ENCODE peak calls at places on chromosomes 7 and 10, in six cellular contexts. One of them, this sample, is unnamed.

GRCh38 chr10:119268871-119269506 is 61.6 kb downstream of the GRK5 start:
- DNase-seq in skeletal muscle cell: no peak
- DNase-seq in amniotic stem cell: no peak
- DNase-seq in GM20000: peak
- DNase-seq in glomerular endothelial cell: peak
- DNase-seq in astrocyte of the hippocampus: no peak
- DNase-seq in this sample: no peak

GRCh38 chr10:30820282-30820991 is 190.9 kb upstream of the LYZL2 start:
- DNase-seq in amniotic stem cell: peak
- DNase-seq in skeletal muscle cell: peak
- DNase-seq in astrocyte of the hippocampus: peak
- DNase-seq in GM20000: no peak
- DNase-seq in glomerular endothelial cell: peak
- DNase-seq in this sample: peak

GRCh38 chr7:55641273-55641691 is 69.0 kb upstream of the VOPP1 start:
- DNase-seq in glomerular endothelial cell: peak
- DNase-seq in astrocyte of the hippocampus: peak
- DNase-seq in GM20000: peak
- DNase-seq in skeletal muscle cell: peak
- DNase-seq in amniotic stem cell: peak
- DNase-seq in this sample: peak

GRCh38 chr7:16399916-16400895 is 21.1 kb downstream of the CRPPA start:
- DNase-seq in skeletal muscle cell: no peak
- DNase-seq in astrocyte of the hippocampus: no peak
- DNase-seq in glomerular endothelial cell: no peak
- DNase-seq in amniotic stem cell: no peak
- DNase-seq in GM20000: no peak
- DNase-seq in this sample: no peak

GRCh38 chr7:47546728-47547494 is 35.0 kb downstream of the TNS3 start:
- DNase-seq in GM20000: no peak
- DNase-seq in astrocyte of the hippocampus: no peak
- DNase-seq in glomerular endothelial cell: no peak
- DNase-seq in skeletal muscle cell: no peak
- DNase-seq in amniotic stem cell: no peak
- DNase-seq in this sample: no peak

GRCh38 chr10:133204226-133205015 is 25.6 kb upstream of the UTF1 start:
- DNase-seq in astrocyte of the hippocampus: no peak
- DNase-seq in glomerular endothelial cell: no peak
- DNase-seq in skeletal muscle cell: no peak
- DNase-seq in amniotic stem cell: no peak
- DNase-seq in GM20000: no peak
- DNase-seq in this sample: no peak

GRCh38 chr10:70657036-70657435 is 15.3 kb upstream of the ADAMTS14 start:
- DNase-seq in GM20000: no peak
- DNase-seq in skeletal muscle cell: no peak
- DNase-seq in astrocyte of the hippocampus: no peak
- DNase-seq in glomerular endothelial cell: no peak
- DNase-seq in amniotic stem cell: no peak
- DNase-seq in this sample: peak

GRCh38 chr7:66859794-66860645 is 61.0 kb upstream of the TMEM248 start:
- DNase-seq in amniotic stem cell: no peak
- DNase-seq in GM20000: no peak
- DNase-seq in glomerular endothelial cell: no peak
- DNase-seq in astrocyte of the hippocampus: peak
- DNase-seq in skeletal muscle cell: no peak
- DNase-seq in this sample: peak

GRCh38 chr10:11355625-11356024 is 255.8 kb downstream of the USP6NL start:
- DNase-seq in amniotic stem cell: no peak
- DNase-seq in glomerular endothelial cell: no peak
- DNase-seq in GM20000: no peak
- DNase-seq in astrocyte of the hippocampus: no peak
- DNase-seq in skeletal muscle cell: no peak
- DNase-seq in this sample: no peak

GRCh38 chr10:80585812-80586211 is 48.1 kb downstream of the SH2D4B start:
- DNase-seq in skeletal muscle cell: no peak
- DNase-seq in amniotic stem cell: no peak
- DNase-seq in glomerular endothelial cell: no peak
- DNase-seq in astrocyte of the hippocampus: no peak
- DNase-seq in GM20000: no peak
- DNase-seq in this sample: no peak

GRCh38 chr10:98361131-98361633 is 53.8 kb downstream of the PYROXD2 start:
- DNase-seq in GM20000: no peak
- DNase-seq in astrocyte of the hippocampus: peak
- DNase-seq in amniotic stem cell: no peak
- DNase-seq in skeletal muscle cell: peak
- DNase-seq in glomerular endothelial cell: no peak
- DNase-seq in this sample: peak

GRCh38 chr7:101626069-101626671 is 2.9 kb downstream of the MYL10 start:
- DNase-seq in astrocyte of the hippocampus: no peak
- DNase-seq in glomerular endothelial cell: no peak
- DNase-seq in skeletal muscle cell: no peak
- DNase-seq in amniotic stem cell: no peak
- DNase-seq in GM20000: no peak
- DNase-seq in this sample: no peak

GRCh38 chr7:107742678-107743566 is 1.0 kb upstream of the CBLL1 start:
- DNase-seq in astrocyte of the hippocampus: no peak
- DNase-seq in GM20000: peak
- DNase-seq in glomerular endothelial cell: no peak
- DNase-seq in amniotic stem cell: no peak
- DNase-seq in skeletal muscle cell: no peak
- DNase-seq in this sample: no peak

GRCh38 chr10:34768972-34769330 is 46.1 kb downstream of the PARD3 start:
- DNase-seq in amniotic stem cell: no peak
- DNase-seq in GM20000: no peak
- DNase-seq in astrocyte of the hippocampus: no peak
- DNase-seq in skeletal muscle cell: no peak
- DNase-seq in glomerular endothelial cell: no peak
- DNase-seq in this sample: no peak

GRCh38 chr7:44307301-44307900 is 18.0 kb downstream of the CAMK2B start:
- DNase-seq in skeletal muscle cell: no peak
- DNase-seq in GM20000: peak
- DNase-seq in glomerular endothelial cell: no peak
- DNase-seq in astrocyte of the hippocampus: peak
- DNase-seq in amniotic stem cell: no peak
- DNase-seq in this sample: peak

GRCh38 chr7:51009716-51010496 is 227.2 kb upstream of the GRB10 start:
- DNase-seq in GM20000: no peak
- DNase-seq in amniotic stem cell: no peak
- DNase-seq in skeletal muscle cell: no peak
- DNase-seq in glomerular endothelial cell: no peak
- DNase-seq in astrocyte of the hippocampus: peak
- DNase-seq in this sample: peak

GRCh38 chr7:128409435-128410091 is at the start of gene IMPDH1:
- DNase-seq in GM20000: peak
- DNase-seq in amniotic stem cell: no peak
- DNase-seq in glomerular endothelial cell: no peak
- DNase-seq in skeletal muscle cell: peak
- DNase-seq in astrocyte of the hippocampus: peak
- DNase-seq in this sample: no peak

GRCh38 chr10:76911184-76911583 is 726.4 kb downstream of the KCNMA1 start:
- DNase-seq in astrocyte of the hippocampus: peak
- DNase-seq in GM20000: no peak
- DNase-seq in skeletal muscle cell: no peak
- DNase-seq in glomerular endothelial cell: no peak
- DNase-seq in amniotic stem cell: no peak
- DNase-seq in this sample: no peak

GRCh38 chr7:80145780-80146422 is 11.3 kb downstream of the GNAI1 start:
- DNase-seq in GM20000: no peak
- DNase-seq in amniotic stem cell: peak
- DNase-seq in skeletal muscle cell: peak
- DNase-seq in glomerular endothelial cell: no peak
- DNase-seq in astrocyte of the hippocampus: peak
- DNase-seq in this sample: peak

GRCh38 chr10:103793429-103793828 is 61.9 kb downstream of the SH3PXD2A start:
- DNase-seq in amniotic stem cell: no peak
- DNase-seq in astrocyte of the hippocampus: no peak
- DNase-seq in GM20000: no peak
- DNase-seq in skeletal muscle cell: no peak
- DNase-seq in glomerular endothelial cell: no peak
- DNase-seq in this sample: no peak

GRCh38 chr7:99030145-99030856 is 113.6 kb downstream of the SMURF1 start:
- DNase-seq in GM20000: no peak
- DNase-seq in glomerular endothelial cell: no peak
- DNase-seq in amniotic stem cell: no peak
- DNase-seq in astrocyte of the hippocampus: no peak
- DNase-seq in skeletal muscle cell: no peak
- DNase-seq in this sample: peak